ENCODE peak calls at places on chromosomes 12 and 14, in four cellular contexts. N, J, X and M are unnamed samples. For H3K27me3, the result is how much of the 10 kb centered on the place peaks cover.

GRCh38 chr14:71852201-71852600 is 80.0 kb upstream of the RGS6 start:
- DNase-seq in N (no peak), J (peak), X (no peak), M (no peak)

GRCh38 chr12:66708704-66709443 is 30.0 kb upstream of the GRIP1 start:
- DNase-seq in N (no peak), J (no peak), X (no peak), M (no peak)

GRCh38 chr14:97280526-97280925 is 483.3 kb downstream of the VRK1 start:
- DNase-seq in N (no peak), J (no peak), X (no peak), M (no peak)

GRCh38 chr14:80434574-80435321 is 223.4 kb upstream of the DIO2 start:
- DNase-seq in N (no peak), J (no peak), X (no peak), M (no peak)

GRCh38 chr14:42192659-42193425 is 586.2 kb downstream of the LRFN5 start:
- DNase-seq in N (no peak), J (no peak), X (no peak), M (no peak)

GRCh38 chr12:1220127-1221092 is 229.4 kb downstream of the ERC1 start:
- DNase-seq in N (no peak), J (no peak), X (no peak), M (no peak)

GRCh38 chr12:31950088-31950487 is 9.1 kb upstream of the RESF1 start:
- DNase-seq in N (no peak), J (no peak), X (no peak), M (no peak)

GRCh38 chr12:48980953-48981756 is 3.0 kb downstream of the WNT1 start:
- DNase-seq in N (no peak), J (no peak), X (no peak), M (peak)

GRCh38 chr12:85775071-85775470 is 61.1 kb downstream of the RASSF9 start:
- DNase-seq in N (no peak), J (no peak), X (no peak), M (no peak)

GRCh38 chr12:92543872-92544271 is 158.9 kb upstream of the PLEKHG7 start:
- DNase-seq in N (no peak), J (no peak), X (no peak), M (no peak)

DNA sequence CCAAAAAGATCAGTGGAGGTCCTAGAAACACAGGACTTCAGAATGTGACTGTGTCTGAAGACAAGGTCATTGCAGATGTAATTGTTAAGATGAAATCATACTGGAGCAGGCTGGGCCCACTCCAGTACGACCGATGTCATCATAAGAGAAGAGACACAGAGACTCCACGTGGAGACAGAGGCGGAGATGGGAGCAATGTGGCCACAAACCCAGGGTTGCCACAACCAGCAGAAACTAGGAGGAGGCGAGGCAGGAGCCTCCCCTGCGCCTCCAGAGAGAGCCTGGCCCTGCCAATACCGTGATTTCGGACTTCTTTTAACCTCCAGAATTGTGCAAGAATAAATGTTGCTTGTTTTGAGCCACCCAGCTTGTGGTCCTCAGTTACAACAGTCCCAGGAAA is 25.7 kb upstream of the FZD10 start:
- DNase-seq in N (no peak), J (no peak), X (no peak), M (no peak)
- H3K27me3 ChIP-seq in N (under half), J (half or more), X (under half), M (under half)

DNA sequence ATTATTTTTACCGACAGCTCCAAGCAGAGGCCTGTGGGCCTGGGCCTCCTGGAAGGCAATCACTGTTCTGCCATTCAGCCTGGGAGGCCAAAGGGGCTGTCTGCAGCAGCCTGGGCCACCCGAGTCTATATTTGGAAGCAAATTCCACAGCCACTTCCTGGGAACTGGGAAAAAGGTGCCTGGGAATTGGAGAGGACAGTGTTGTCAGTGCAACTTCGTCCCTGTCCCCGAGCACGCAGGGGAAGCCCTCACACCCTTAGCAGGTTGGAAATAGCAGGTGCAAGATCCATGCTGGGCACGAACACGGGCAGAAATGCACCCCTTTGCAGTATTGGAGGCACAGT is 9.6 kb upstream of the TBX5 start:
- DNase-seq in N (no peak), J (no peak), X (no peak), M (no peak)
- H3K27me3 ChIP-seq in N (half or more), J (half or more), X (under half), M (under half)

GRCh38 chr14:56846970-56847928 is 37.0 kb upstream of the OTX2 start:
- DNase-seq in N (no peak), J (no peak), X (no peak), M (no peak)
- H3K27me3 ChIP-seq in N (under half), J (half or more), X (under half), M (under half)

DNA sequence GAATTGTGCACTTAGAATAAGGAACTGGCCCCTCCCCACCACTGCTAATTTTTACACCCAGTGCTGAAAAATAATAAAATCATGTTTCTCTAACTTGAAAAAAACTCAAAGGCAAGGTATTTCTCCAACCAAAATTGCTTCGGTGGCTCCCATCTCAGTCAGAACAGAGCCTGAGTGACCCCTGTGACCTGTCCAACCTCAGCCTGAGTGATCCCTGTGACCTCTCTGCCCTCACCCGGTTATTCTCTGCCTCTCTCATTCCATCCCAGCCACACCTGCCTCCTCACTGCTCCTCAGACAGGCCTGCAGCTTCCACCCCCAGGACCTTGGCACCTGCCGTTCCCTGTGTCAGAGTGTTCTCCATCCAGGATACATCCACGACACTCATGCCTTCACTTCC is 5.1 kb downstream of the SLC6A12 start:
- DNase-seq in N (no peak), J (no peak), X (no peak), M (no peak)
- H3K27me3 ChIP-seq in N (under half), J (half or more), X (under half), M (under half)

DNA sequence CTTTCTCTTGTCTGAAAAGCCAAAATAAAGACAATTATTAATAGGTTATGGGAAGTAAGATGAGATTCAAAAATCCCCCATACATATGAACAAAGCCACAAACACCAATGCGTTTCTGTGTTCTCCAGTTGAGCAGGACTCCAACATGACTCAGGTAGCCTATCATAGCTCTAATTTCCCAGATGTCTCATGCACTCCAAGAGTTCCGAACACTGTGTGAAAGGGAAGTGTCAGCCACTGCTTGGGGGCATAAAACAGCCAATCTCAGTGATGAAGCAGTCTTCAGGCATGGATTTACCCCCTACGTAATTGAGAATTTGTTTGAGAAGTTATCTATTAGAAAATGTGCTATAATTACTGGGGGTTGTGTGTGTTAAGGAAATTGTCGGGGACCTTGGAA is 153.8 kb upstream of the AVPR1A start:
- DNase-seq in N (no peak), J (no peak), X (no peak), M (no peak)
- H3K27me3 ChIP-seq in N (under half), J (under half), X (under half), M (under half)